ENCODE peak calls at places on chromosome 1, in eight cellular contexts. G is tibial nerve, V is K562, K is bronchial epithelial cell, U is GM12878, Y is heart left ventricle, R is Peyer's patch, P is cardiac muscle cell. M is an unnamed sample. For H3K27me3, the result is how much of the 10 kb centered on the place peaks cover.

GRCh38 chr1:158689110-158689509 is 2.6 kb upstream of the SPTA1 start:
- DNase-seq in G (no peak), V (peak), K (no peak), U (no peak), Y (no peak), R (no peak), P (no peak), M (no peak)

GRCh38 chr1:232726048-232726779 is 79.0 kb upstream of the MAP10 start:
- DNase-seq in G (no peak), V (no peak), K (no peak), U (no peak), Y (no peak), R (no peak), P (no peak), M (no peak)

GRCh38 chr1:98741164-98741563 is 79.6 kb downstream of the SNX7 start:
- DNase-seq in G (no peak), V (no peak), K (no peak), U (no peak), Y (no peak), R (no peak), P (no peak), M (no peak)

GRCh38 chr1:12161662-12162458 is 4.9 kb upstream of the TNFRSF1B start:
- DNase-seq in G (peak), V (peak), K (peak), U (peak), Y (peak), R (peak), P (no peak), M (peak)

GRCh38 chr1:2212542-2213491 is 15.3 kb upstream of the SKI start:
- DNase-seq in G (peak), V (peak), K (peak), U (no peak), Y (peak), R (peak), P (peak), M (peak)

GRCh38 chr1:151924691-151925587 is 15.6 kb upstream of the THEM4 start:
- DNase-seq in G (no peak), V (no peak), K (peak), U (peak), Y (no peak), R (no peak), P (no peak), M (no peak)

GRCh38 chr1:31607360-31607759 is 10.1 kb upstream of the HCRTR1 start:
- DNase-seq in G (no peak), V (no peak), K (no peak), U (no peak), Y (no peak), R (no peak), P (no peak), M (no peak)

GRCh38 chr1:212285685-212286436 is 651 bp downstream of the PPP2R5A start:
- DNase-seq in G (peak), V (peak), K (peak), U (no peak), Y (peak), R (peak), P (peak), M (peak)

GRCh38 chr1:72435025-72435424 is 152.7 kb upstream of the NEGR1 start:
- DNase-seq in G (no peak), V (no peak), K (peak), U (no peak), Y (no peak), R (no peak), P (no peak), M (no peak)

DNA sequence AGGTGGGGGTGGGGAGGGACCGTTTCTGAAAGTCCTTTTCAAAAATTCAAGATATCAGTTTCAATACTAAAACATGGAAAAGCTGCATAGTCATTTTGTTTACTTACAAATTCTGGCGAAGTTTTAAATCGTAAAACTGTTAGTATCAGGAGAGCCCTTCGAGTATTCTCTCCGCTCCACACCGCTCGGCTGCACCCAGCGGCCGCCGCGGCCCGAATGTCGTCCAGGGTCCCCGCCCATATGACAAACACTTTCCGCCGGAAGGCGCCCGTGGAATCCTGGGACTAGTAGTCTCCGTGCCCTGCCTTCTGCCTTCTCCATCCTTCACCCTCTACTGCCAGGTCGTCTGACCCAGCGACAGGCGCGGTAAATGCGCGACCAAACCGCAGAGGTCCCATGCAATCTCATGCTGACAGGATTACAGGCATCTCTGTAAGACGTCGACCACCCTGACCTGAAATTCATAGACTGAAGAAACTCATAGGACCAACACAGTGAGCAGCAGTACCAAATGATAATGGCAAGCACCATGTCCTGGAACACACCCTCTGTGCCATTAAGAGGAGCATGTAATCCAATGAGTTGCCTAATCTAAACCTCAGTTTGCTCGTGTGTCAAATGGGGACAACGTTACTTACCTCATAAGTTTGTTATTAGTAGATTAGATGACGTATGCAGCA is at the start of gene TOR1AIP2:
- DNase-seq in G (peak), V (peak), K (peak), U (no peak), Y (peak), R (peak), P (peak), M (peak)
- TF ChIP-seq CTCF in G (no peak), V (peak), K (no peak), U (no peak), Y (no peak), R (no peak), P (no peak), M (no peak)

GRCh38 chr1:924619-925323 is 1.0 kb downstream of the SAMD11 start:
- DNase-seq in G (no peak), V (peak), K (no peak), U (no peak), Y (no peak), R (no peak), P (peak), M (no peak)

GRCh38 chr1:921011-921837 is 2.5 kb upstream of the SAMD11 start:
- DNase-seq in G (no peak), V (peak), K (peak), U (no peak), Y (peak), R (peak), P (peak), M (peak)

GRCh38 chr1:925532-926421 is 2.1 kb downstream of the SAMD11 start:
- DNase-seq in G (no peak), V (peak), K (no peak), U (no peak), Y (no peak), R (no peak), P (peak), M (no peak)

GRCh38 chr1:923131-923990 is at the start of gene SAMD11:
- DNase-seq in G (peak), V (peak), K (no peak), U (no peak), Y (peak), R (peak), P (peak), M (peak)

DNA sequence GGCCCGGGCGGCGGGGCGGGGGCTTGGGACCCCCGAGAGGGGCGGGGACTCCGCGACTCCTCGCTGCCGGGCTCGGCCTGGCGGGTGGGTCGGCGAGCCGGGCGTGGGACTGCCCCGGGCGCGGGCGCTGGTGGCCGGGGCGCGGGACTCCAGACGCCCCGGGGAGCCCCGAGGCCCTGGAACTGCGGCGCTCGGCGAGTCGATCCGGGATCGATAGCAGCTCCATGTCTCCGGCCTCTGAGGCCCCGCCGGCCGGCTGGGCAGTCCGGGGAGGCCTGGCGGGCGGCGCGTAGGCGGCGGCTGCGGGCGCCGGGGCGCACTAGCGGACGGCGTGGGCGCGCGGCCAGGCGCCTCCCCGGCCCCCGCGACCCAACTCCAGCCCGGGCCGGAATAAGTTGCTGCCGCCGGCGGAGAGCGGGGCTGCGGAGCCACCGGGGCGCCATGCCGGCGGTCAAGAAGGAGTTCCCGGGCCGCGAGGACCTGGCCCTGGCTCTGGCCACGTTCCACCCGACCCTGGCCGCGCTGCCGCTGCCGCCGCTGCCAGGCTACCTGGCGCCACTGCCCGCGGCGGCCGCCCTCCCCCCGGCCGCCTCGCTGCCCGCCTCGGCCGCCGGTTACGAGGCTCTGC is 382 bp downstream of the SAMD11 start:
- DNase-seq in G (no peak), V (no peak), K (no peak), U (no peak), Y (no peak), R (no peak), P (peak), M (no peak)
- H3K27me3 ChIP-seq in G (half or more), V (half or more), K (half or more), U (under half), Y (under half), R (half or more), P (under half), M (half or more)

DNA sequence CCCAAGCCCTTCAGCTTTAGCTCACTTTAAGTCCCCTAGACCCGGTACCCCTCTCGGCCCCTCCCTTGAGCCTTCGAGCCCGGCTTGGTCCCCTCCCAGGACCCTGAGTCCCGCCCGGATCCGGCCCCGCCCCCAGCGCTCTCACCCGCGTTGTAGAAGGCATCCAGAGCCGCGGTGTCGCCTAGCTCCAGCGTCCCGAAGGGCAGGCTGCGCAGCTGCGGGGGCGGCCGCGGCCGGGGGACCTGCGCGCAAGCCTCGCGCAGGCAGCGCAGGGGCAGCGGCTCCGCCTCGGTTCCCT is 699 bp downstream of the MAP3K6 start:
- DNase-seq in G (peak), V (peak), K (peak), U (no peak), Y (peak), R (peak), P (peak), M (peak)
- TF ChIP-seq CTCF in G (no peak), V (no peak), K (no peak), U (no peak), Y (no peak), R (no peak), P (no peak), M (no peak)

GRCh38 chr1:181503130-181503810 is 20.0 kb downstream of the CACNA1E start:
- DNase-seq in G (peak), V (no peak), K (peak), U (no peak), Y (peak), R (no peak), P (no peak), M (no peak)
- H3K27me3 ChIP-seq in G (under half), V (under half), K (under half), U (under half), Y (under half), R (under half), P (under half), M (under half)

DNA sequence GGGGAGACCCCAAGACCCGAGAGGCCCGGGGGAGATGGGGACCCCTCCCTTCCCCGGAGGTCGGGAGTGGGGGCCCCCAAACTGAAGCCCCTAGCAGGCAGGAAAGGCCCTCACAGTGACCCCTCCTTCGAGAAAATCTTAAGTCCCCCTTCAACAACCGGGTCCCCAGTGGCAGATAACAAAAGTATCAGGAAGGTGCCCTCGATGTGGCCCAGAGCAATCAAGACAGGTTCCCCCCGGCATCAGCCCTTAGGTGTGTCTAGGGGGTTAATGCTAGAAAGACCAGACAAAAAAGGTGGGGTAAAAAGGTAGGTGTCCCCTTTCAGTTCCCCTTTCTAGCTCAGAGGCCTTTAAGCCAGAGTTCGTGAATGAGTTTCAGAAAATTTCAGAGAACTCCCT is 282 bp upstream of the ECE1 start:
- DNase-seq in G (no peak), V (no peak), K (no peak), U (peak), Y (no peak), R (peak), P (no peak), M (peak)
- TF ChIP-seq CTCF in G (no peak), V (no peak), K (no peak), U (no peak), Y (no peak), R (no peak), P (no peak), M (no peak)

DNA sequence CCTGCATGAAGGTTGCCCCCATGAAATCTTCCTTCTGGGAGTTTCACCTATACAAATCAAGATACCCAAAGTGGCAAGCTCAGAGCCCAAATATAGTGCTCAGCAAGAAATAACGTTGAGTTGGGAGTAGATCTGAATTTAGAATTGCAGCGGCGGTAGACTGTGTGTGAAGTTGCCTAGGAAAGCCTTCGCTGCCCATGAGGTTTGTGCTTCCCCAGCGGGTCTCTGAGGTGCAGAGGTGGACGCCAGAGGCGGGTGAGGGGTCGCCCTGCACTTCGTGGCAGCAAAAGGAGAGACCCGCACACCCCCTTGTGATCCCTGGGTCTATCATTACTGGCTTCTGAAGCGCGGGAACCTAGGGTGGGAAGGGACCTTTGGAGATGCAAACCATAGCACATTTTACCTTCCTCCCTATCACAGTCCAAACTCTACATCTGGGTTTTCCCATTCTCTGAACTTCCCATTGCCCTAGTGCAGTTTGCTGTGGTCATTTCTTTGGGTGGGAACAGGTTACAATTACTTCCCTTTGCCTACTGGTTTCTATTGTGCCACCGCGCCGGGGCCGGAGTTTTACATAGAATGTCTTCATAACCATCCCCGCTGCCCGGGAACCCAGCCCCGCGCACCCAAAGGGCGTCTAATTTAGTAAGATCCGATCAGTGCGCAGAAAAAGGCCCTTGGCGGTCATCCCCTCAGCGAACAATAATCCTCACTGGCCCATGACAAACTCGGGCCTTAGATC is 5.2 kb downstream of the TBX15 start:
- DNase-seq in G (no peak), V (no peak), K (no peak), U (no peak), Y (no peak), R (no peak), P (no peak), M (no peak)
- H3K27me3 ChIP-seq in G (half or more), V (half or more), K (half or more), U (under half), Y (half or more), R (half or more), P (half or more), M (half or more)

GRCh38 chr1:209899948-209900347 is 38.1 kb upstream of the SYT14 start:
- DNase-seq in G (no peak), V (peak), K (no peak), U (no peak), Y (no peak), R (no peak), P (no peak), M (no peak)
- TF ChIP-seq CTCF in G (no peak), V (peak), K (peak), U (peak), Y (no peak), R (no peak), P (peak), M (no peak)